ENCODE peak calls at places on chromosomes 6 and 20, in four cellular contexts. I is A549, L is PC-3, J is IMR-90. N is an unnamed sample.
A peak's percentile ranks its signal among the peaks of the same experiment; 100 is the strongest.

GRCh38 chr20:6635034-6635736 is 132.3 kb upstream of the BMP2 start:
- DNase-seq in I (no peak), L (no peak), J (no peak), N (no peak)

GRCh38 chr6:106080106-106081095 is 5.7 kb upstream of the PRDM1 start:
- DNase-seq in I (no peak), L (no peak), J (no peak), N (no peak)

GRCh38 chr6:21220271-21220987 is 373.1 kb upstream of the SOX4 start:
- DNase-seq in I (peak; percentile 14), L (peak; percentile 75), J (no peak), N (no peak)

GRCh38 chr20:36833275-36834020 is 42.5 kb upstream of the TLDC2 start:
- DNase-seq in I (no peak), L (no peak), J (peak; percentile 95), N (no peak)

GRCh38 chr6:133740218-133740617 is 148.7 kb upstream of the TCF21 start:
- DNase-seq in I (no peak), L (no peak), J (no peak), N (no peak)

GRCh38 chr6:148980234-148980633 is 233.4 kb downstream of the UST start:
- DNase-seq in I (no peak), L (no peak), J (peak; percentile 24), N (no peak)

GRCh38 chr6:8462169-8462568 is 26.8 kb upstream of the SLC35B3 start:
- DNase-seq in I (no peak), L (peak; percentile 49), J (no peak), N (no peak)

GRCh38 chr6:11414564-11414963 is 123.0 kb upstream of the TMEM170B start:
- DNase-seq in I (peak; percentile 90), L (peak; percentile 92), J (no peak), N (peak; percentile 59)

GRCh38 chr6:80508885-80509630 is 402.6 kb downstream of the BCKDHB start:
- DNase-seq in I (no peak), L (peak; percentile 23), J (peak; percentile 31), N (no peak)

GRCh38 chr6:170095273-170095976 is 195.5 kb downstream of the DLL1 start:
- DNase-seq in I (no peak), L (no peak), J (no peak), N (no peak)

GRCh38 chr6:39228111-39228971 is 934 bp downstream of the KCNK5 start:
- DNase-seq in I (no peak), L (no peak), J (no peak), N (no peak)

GRCh38 chr6:72032056-72032455 is 145.7 kb downstream of the RIMS1 start:
- DNase-seq in I (no peak), L (peak; percentile 3), J (no peak), N (no peak)

GRCh38 chr6:55886185-55886836 is 10.9 kb upstream of the BMP5 start:
- DNase-seq in I (no peak), L (peak; percentile 69), J (peak; percentile 24), N (no peak)

GRCh38 chr20:43700627-43701026 is 26.2 kb downstream of the GTSF1L start:
- DNase-seq in I (no peak), L (no peak), J (no peak), N (no peak)

GRCh38 chr6:108587258-108588059 is 26.7 kb downstream of the FOXO3 start:
- DNase-seq in I (peak; percentile 18), L (peak; percentile 56), J (peak; percentile 92), N (no peak)

GRCh38 chr20:8073024-8073832 is 53.7 kb upstream of the TMX4 start:
- DNase-seq in I (peak; percentile 10), L (peak; percentile 16), J (peak; percentile 90), N (no peak)

GRCh38 chr6:14321992-14322772 is 204.6 kb downstream of the CD83 start:
- DNase-seq in I (peak; percentile 12), L (peak; percentile 34), J (no peak), N (no peak)

GRCh38 chr6:107121964-107122495 is 6.7 kb upstream of the BEND3 start:
- DNase-seq in I (no peak), L (no peak), J (no peak), N (no peak)

GRCh38 chr6:87393026-87393622 is 14.6 kb upstream of the CFAP206 start:
- DNase-seq in I (peak; percentile 62), L (peak; percentile 64), J (peak; percentile 70), N (no peak)

GRCh38 chr20:62170536-62170935 is 12.3 kb upstream of the MTG2 start:
- DNase-seq in I (no peak), L (no peak), J (no peak), N (no peak)

GRCh38 chr20:4809707-4810106 is 88.0 kb downstream of the PRND start:
- DNase-seq in I (no peak), L (no peak), J (no peak), N (no peak)

N was measured in T-helper 22 cell.